ENCODE peak calls at places on chromosomes 3 and 15, in eight cellular contexts. I, H, P, K, F, W, X and A are unnamed samples.

GRCh38 chr3:62587579-62588031 is 214.3 kb upstream of the FEZF2 start:
- DNase-seq in I (no peak), H (no peak), P (no peak), K (peak), F (no peak), W (peak), X (no peak), A (peak)

GRCh38 chr3:142935963-142936362 is 27.5 kb downstream of the PAQR9 start:
- DNase-seq in I (peak), H (no peak), P (no peak), K (no peak), F (no peak), W (no peak), X (no peak), A (no peak)

GRCh38 chr15:74129411-74130088 is 836 bp upstream of the ISLR2 start:
- DNase-seq in I (no peak), H (no peak), P (no peak), K (no peak), F (no peak), W (no peak), X (no peak), A (no peak)

GRCh38 chr3:12638105-12638504 is 25.8 kb downstream of the RAF1 start:
- DNase-seq in I (no peak), H (no peak), P (no peak), K (no peak), F (no peak), W (no peak), X (no peak), A (no peak)

GRCh38 chr3:194162817-194163584 is 27.1 kb downstream of the HES1 start:
- DNase-seq in I (no peak), H (no peak), P (no peak), K (no peak), F (no peak), W (no peak), X (no peak), A (no peak)

GRCh38 chr3:87836026-87836425 is 222.8 kb downstream of the CGGBP1 start:
- DNase-seq in I (no peak), H (no peak), P (no peak), K (no peak), F (no peak), W (no peak), X (no peak), A (no peak)

GRCh38 chr15:60003243-60004018 is 680 bp upstream of the FOXB1 start:
- DNase-seq in I (no peak), H (no peak), P (no peak), K (no peak), F (no peak), W (no peak), X (peak), A (no peak)

GRCh38 chr15:96054029-96054428 is 276.5 kb upstream of the NR2F2 start:
- DNase-seq in I (no peak), H (no peak), P (no peak), K (no peak), F (no peak), W (no peak), X (no peak), A (no peak)